ENCODE peak calls at places on chromosomes 5 and 9, in eight cellular contexts. S, C, Z, J, X, G, P and B are unnamed samples.

GRCh38 chr5:115336201-115336720 is 39.8 kb upstream of the CCDC112 start:
- DNase-seq in S (no peak), C (no peak), Z (no peak), J (no peak), X (no peak), G (no peak), P (no peak), B (no peak)

GRCh38 chr9:86944974-86945867 is 2.1 kb downstream of the GAS1 start:
- DNase-seq in S (no peak), C (peak), Z (no peak), J (no peak), X (no peak), G (no peak), P (no peak), B (no peak)

GRCh38 chr5:173341911-173342535 is 13.8 kb upstream of the STC2 start:
- DNase-seq in S (no peak), C (no peak), Z (no peak), J (no peak), X (no peak), G (no peak), P (no peak), B (peak)

GRCh38 chr5:40813698-40814281 is 15.6 kb upstream of the PRKAA1 start:
- DNase-seq in S (peak), C (no peak), Z (no peak), J (no peak), X (no peak), G (no peak), P (no peak), B (no peak)

GRCh38 chr9:133803745-133804144 is 65.6 kb upstream of the SARDH start:
- DNase-seq in S (no peak), C (no peak), Z (no peak), J (no peak), X (no peak), G (no peak), P (no peak), B (no peak)

GRCh38 chr5:113294341-113295110 is 140.3 kb downstream of the TSSK1B start:
- DNase-seq in S (peak), C (peak), Z (peak), J (peak), X (no peak), G (no peak), P (peak), B (peak)

GRCh38 chr9:123387686-123388085 is 31.7 kb downstream of the CRB2 start:
- DNase-seq in S (no peak), C (no peak), Z (no peak), J (no peak), X (no peak), G (no peak), P (no peak), B (no peak)

GRCh38 chr9:110801426-110801825 is 132.8 kb downstream of the MUSK start:
- DNase-seq in S (no peak), C (no peak), Z (no peak), J (no peak), X (no peak), G (no peak), P (no peak), B (peak)

GRCh38 chr5:6399978-6400910 is 21.9 kb upstream of the MED10 start:
- DNase-seq in S (no peak), C (peak), Z (no peak), J (no peak), X (no peak), G (no peak), P (no peak), B (peak)

GRCh38 chr5:41921874-41922273 is 3.2 kb upstream of the FBXO4 start:
- DNase-seq in S (no peak), C (peak), Z (no peak), J (no peak), X (no peak), G (no peak), P (no peak), B (no peak)

GRCh38 chr5:72951850-72952468 is 3.9 kb upstream of the FCHO2 start:
- DNase-seq in S (no peak), C (peak), Z (peak), J (no peak), X (no peak), G (peak), P (no peak), B (peak)

GRCh38 chr9:131774636-131775035 is 34.8 kb upstream of the RAPGEF1 start:
- DNase-seq in S (no peak), C (no peak), Z (no peak), J (no peak), X (no peak), G (no peak), P (no peak), B (no peak)

GRCh38 chr9:6968271-6968670 is 210.5 kb downstream of the KDM4C start:
- DNase-seq in S (no peak), C (no peak), Z (no peak), J (no peak), X (no peak), G (no peak), P (no peak), B (peak)